ENCODE peak calls at places on chromosomes 11 and 22, in five cellular contexts. Y is GF-D8, P is hepatic stellate cell, L is sigmoid colon, O is cardiac muscle cell. S is an unnamed sample.

GRCh38 chr11:117654281-117654680 is 142.7 kb downstream of the DSCAML1 start:
- DNase-seq in O (no peak), P (no peak), L (no peak), Y (no peak), S (no peak)

GRCh38 chr22:17777005-17777716 is 2.9 kb upstream of the BID start:
- DNase-seq in Y (peak), P (no peak), O (no peak), L (peak), S (no peak)

GRCh38 chr11:72700026-72700610 is 25.9 kb upstream of the PDE2A start:
- DNase-seq in Y (no peak), L (no peak), P (peak), O (peak), S (no peak)

GRCh38 chr11:28581286-28582242 is 473.4 kb downstream of the METTL15 start:
- DNase-seq in P (no peak), L (no peak), O (peak), Y (no peak), S (no peak)

GRCh38 chr22:17802411-17802810 is 28.1 kb upstream of the BID start:
- DNase-seq in O (no peak), L (no peak), Y (no peak), P (no peak), S (no peak)

GRCh38 chr11:1760351-1761109 is 3.2 kb downstream of the CTSD start:
- DNase-seq in L (peak), O (peak), Y (no peak), P (peak), S (no peak)

GRCh38 chr22:19152942-19153883 is 3.1 kb upstream of the GSC2 start:
- DNase-seq in P (no peak), O (no peak), L (no peak), Y (no peak), S (no peak)

GRCh38 chr11:65574963-65575567 is 788 bp upstream of the EHBP1L1 start:
- DNase-seq in Y (no peak), O (no peak), L (peak), P (no peak), S (no peak)

GRCh38 chr22:42320463-42321416 is 50.3 kb upstream of the TCF20 start:
- DNase-seq in P (no peak), Y (no peak), O (no peak), L (no peak), S (no peak)

GRCh38 chr11:108286369-108286768 is 63.5 kb downstream of the ATM start:
- DNase-seq in L (no peak), O (no peak), Y (no peak), P (no peak), S (no peak)

GRCh38 chr11:34223021-34223813 is 117.8 kb downstream of the NAT10 start:
- DNase-seq in O (peak), L (peak), P (no peak), Y (no peak), S (no peak)

GRCh38 chr22:18031670-18032454 is 7.5 kb upstream of the MICAL3 start:
- DNase-seq in O (peak), L (peak), Y (no peak), P (peak), S (peak)

GRCh38 chr11:35083181-35084061 is 55.5 kb upstream of the CD44 start:
- DNase-seq in Y (no peak), O (peak), P (peak), L (peak), S (peak)

GRCh38 chr22:41857160-41857859 is 24.4 kb downstream of the SREBF2 start:
- DNase-seq in L (no peak), O (peak), Y (peak), P (peak), S (peak)

GRCh38 chr11:6608011-6608410 is 4.0 kb downstream of the TAF10 start:
- DNase-seq in P (no peak), L (peak), Y (no peak), O (no peak), S (no peak)

GRCh38 chr11:35116762-35117588 is 22.0 kb upstream of the CD44 start:
- DNase-seq in O (peak), Y (no peak), P (no peak), L (no peak), S (no peak)

GRCh38 chr11:102472127-102472526 is 19.6 kb upstream of the TMEM123 start:
- DNase-seq in L (no peak), Y (no peak), O (no peak), P (no peak), S (no peak)

GRCh38 chr11:64131657-64132387 is 34.1 kb downstream of the MACROD1 start:
- DNase-seq in O (no peak), P (no peak), Y (no peak), L (no peak), S (no peak)

GRCh38 chr22:36406721-36407120 is 19.0 kb upstream of the MYH9 start:
- DNase-seq in O (no peak), L (no peak), P (no peak), Y (no peak), S (no peak)

GRCh38 chr22:45001653-45002052 is 8.2 kb downstream of the PHF21B start:
- DNase-seq in Y (no peak), L (no peak), P (no peak), O (no peak), S (no peak)

GRCh38 chr11:60957188-60957587 is 5.2 kb upstream of the SLC15A3 start:
- DNase-seq in P (peak), Y (no peak), O (peak), L (no peak), S (no peak)

GRCh38 chr11:134282121-134283045 is 6.2 kb downstream of the GLB1L3 start:
- DNase-seq in P (no peak), L (no peak), Y (no peak), O (no peak), S (no peak)

GRCh38 chr22:42957544-42957943 is 57.4 kb downstream of the PACSIN2 start:
- DNase-seq in O (no peak), P (no peak), Y (no peak), L (no peak), S (no peak)

S was measured in Panc1.